ENCODE peak calls at places on chromosomes 3 and 15, in nine cellular contexts. M, V, R, C, W, B, O, E and X are unnamed samples.
A peak's percentile ranks its signal among the peaks of the same experiment; 100 is the strongest.

GRCh38 chr3:195549931-195550519 is 6.9 kb upstream of the PPP1R2 start:
- ATAC-seq in O (peak; percentile 63), E (no peak), W (no peak), R (peak; percentile 95), C (no peak), B (no peak), V (peak; percentile 83), M (no peak), X (peak; percentile 90)

GRCh38 chr15:90035095-90035834 is 34.1 kb downstream of the ZNF710 start:
- ATAC-seq in E (peak; percentile 55), B (peak; percentile 83), C (peak; percentile 70), V (peak; percentile 85), O (peak; percentile 58), M (peak; percentile 72), R (no peak), W (peak; percentile 41), X (no peak)

GRCh38 chr3:140199008-140199407 is 264.0 kb downstream of the CLSTN2 start:
- ATAC-seq in E (no peak), R (no peak), W (no peak), B (no peak), O (no peak), V (no peak), C (no peak), M (no peak), X (no peak)

GRCh38 chr3:119436977-119437376 is 26.4 kb downstream of the TMEM39A start:
- ATAC-seq in V (no peak), R (no peak), O (no peak), M (no peak), B (no peak), E (no peak), C (no peak), W (no peak), X (no peak)

GRCh38 chr3:67678665-67679064 is 24.3 kb upstream of the SUCLG2 start:
- ATAC-seq in R (peak; percentile 62), C (no peak), O (no peak), B (no peak), E (no peak), M (no peak), W (no peak), V (no peak), X (no peak)

GRCh38 chr3:45035441-45036301 is 9.6 kb downstream of the CLEC3B start:
- ATAC-seq in M (peak; percentile 10), B (no peak), R (no peak), E (peak; percentile 17), W (peak; percentile 49), C (peak; percentile 31), O (peak; percentile 26), V (no peak), X (no peak)

GRCh38 chr3:64073362-64073761 is 50.1 kb upstream of the PSMD6 start:
- ATAC-seq in W (peak; percentile 63), V (no peak), O (no peak), C (peak; percentile 58), E (no peak), B (peak; percentile 51), R (no peak), M (no peak), X (no peak)

GRCh38 chr3:142021127-142021526 is 128.2 kb downstream of the TFDP2 start:
- ATAC-seq in E (peak; percentile 61), C (no peak), O (no peak), W (no peak), B (no peak), M (peak; percentile 60), V (no peak), R (no peak), X (no peak)

GRCh38 chr3:150733373-150733935 is 29.5 kb downstream of the SIAH2 start:
- ATAC-seq in B (peak; percentile 44), C (peak; percentile 39), E (peak; percentile 48), W (peak; percentile 30), O (no peak), V (peak; percentile 66), R (peak; percentile 67), M (no peak), X (peak; percentile 25)

GRCh38 chr3:106212658-106213222 is 343.9 kb upstream of the CBLB start:
- ATAC-seq in O (peak; percentile 31), R (no peak), V (no peak), B (no peak), W (no peak), C (no peak), M (no peak), E (no peak), X (no peak)

GRCh38 chr15:77014137-77015081 is 19.5 kb downstream of the PSTPIP1 start:
- ATAC-seq in O (peak; percentile 33), E (peak; percentile 48), V (peak; percentile 83), C (peak; percentile 60), B (no peak), R (no peak), M (peak; percentile 17), W (peak; percentile 57), X (peak; percentile 87)

GRCh38 chr15:55434989-55435825 is 26.9 kb downstream of the PIERCE2 start:
- ATAC-seq in O (peak; percentile 66), E (peak; percentile 46), V (no peak), W (peak; percentile 59), R (peak; percentile 86), M (peak; percentile 80), C (no peak), B (peak; percentile 96), X (peak; percentile 53)

GRCh38 chr3:23644741-23645140 is 161.0 kb upstream of the UBE2E1 start:
- ATAC-seq in V (no peak), B (no peak), M (no peak), E (no peak), C (no peak), W (no peak), R (no peak), O (peak; percentile 45), X (no peak)

GRCh38 chr3:189687475-189687874 is 56.3 kb downstream of the TP63 start:
- ATAC-seq in C (no peak), O (no peak), V (no peak), R (no peak), B (no peak), W (no peak), E (no peak), M (no peak), X (no peak)

GRCh38 chr15:39925112-39925830 is 5.2 kb upstream of the GPR176 start:
- ATAC-seq in B (no peak), W (no peak), C (no peak), O (no peak), M (no peak), E (no peak), V (no peak), R (no peak), X (no peak)

GRCh38 chr3:128617270-128617556 is 33.4 kb downstream of the RPN1 start:
- ATAC-seq in R (no peak), O (peak; percentile 47), E (no peak), V (peak; percentile 74), B (no peak), C (no peak), M (no peak), W (no peak), X (no peak)

GRCh38 chr3:185784317-185784716 is 40.5 kb downstream of the IGF2BP2 start:
- ATAC-seq in C (no peak), E (no peak), B (no peak), W (no peak), M (no peak), O (no peak), V (no peak), R (no peak), X (peak; percentile 43)